ENCODE peak calls at places on chromosomes 3 and 15, in six cellular contexts. One of them, this sample, is unnamed.

GRCh38 chr3:11954312-11954934 is 49.8 kb upstream of the SYN2 start:
- DNase-seq in fibroblast of pulmonary artery: peak; percentile 4
- DNase-seq in GM06990: no peak
- DNase-seq in GM13977: no peak
- DNase-seq in astrocyte of the spinal cord: no peak
- DNase-seq in NB4: no peak
- DNase-seq in this sample: no peak

GRCh38 chr3:61358364-61358763 is 107.1 kb upstream of the FHIT start:
- DNase-seq in GM13977: peak; percentile 33
- DNase-seq in fibroblast of pulmonary artery: peak; percentile 54
- DNase-seq in NB4: no peak
- DNase-seq in astrocyte of the spinal cord: no peak
- DNase-seq in GM06990: peak; percentile 70
- DNase-seq in this sample: peak; percentile 56

GRCh38 chr3:17006143-17006839 is 121.5 kb downstream of the PLCL2 start:
- DNase-seq in fibroblast of pulmonary artery: peak; percentile 84
- DNase-seq in astrocyte of the spinal cord: no peak
- DNase-seq in GM06990: no peak
- DNase-seq in NB4: no peak
- DNase-seq in GM13977: no peak
- DNase-seq in this sample: no peak

GRCh38 chr3:112446343-112446742 is 52.9 kb downstream of the BTLA start:
- DNase-seq in GM13977: no peak
- DNase-seq in fibroblast of pulmonary artery: peak; percentile 81
- DNase-seq in GM06990: no peak
- DNase-seq in astrocyte of the spinal cord: peak; percentile 63
- DNase-seq in NB4: no peak
- DNase-seq in this sample: no peak

GRCh38 chr3:150564243-150564642 is 17.7 kb downstream of the EIF2A start:
- DNase-seq in GM06990: no peak
- DNase-seq in NB4: no peak
- DNase-seq in fibroblast of pulmonary artery: no peak
- DNase-seq in GM13977: no peak
- DNase-seq in astrocyte of the spinal cord: no peak
- DNase-seq in this sample: no peak

GRCh38 chr15:42576040-42576594 is 711 bp downstream of the STARD9 start:
- DNase-seq in fibroblast of pulmonary artery: no peak
- DNase-seq in astrocyte of the spinal cord: peak; percentile 7
- DNase-seq in GM06990: no peak
- DNase-seq in GM13977: peak; percentile 18
- DNase-seq in NB4: no peak
- DNase-seq in this sample: no peak

GRCh38 chr3:119664850-119665379 is 4.5 kb upstream of the POPDC2 start:
- DNase-seq in GM06990: no peak
- DNase-seq in fibroblast of pulmonary artery: peak; percentile 85
- DNase-seq in NB4: peak; percentile 28
- DNase-seq in GM13977: no peak
- DNase-seq in astrocyte of the spinal cord: no peak
- DNase-seq in this sample: no peak

GRCh38 chr3:88041005-88041404 is 17.8 kb downstream of the CGGBP1 start:
- DNase-seq in NB4: no peak
- DNase-seq in GM06990: no peak
- DNase-seq in fibroblast of pulmonary artery: no peak
- DNase-seq in astrocyte of the spinal cord: no peak
- DNase-seq in GM13977: no peak
- DNase-seq in this sample: no peak

GRCh38 chr3:17810759-17811158 is 68.3 kb upstream of the TBC1D5 start:
- DNase-seq in fibroblast of pulmonary artery: peak; percentile 42
- DNase-seq in astrocyte of the spinal cord: peak; percentile 40
- DNase-seq in NB4: no peak
- DNase-seq in GM06990: no peak
- DNase-seq in GM13977: no peak
- DNase-seq in this sample: no peak

GRCh38 chr15:98358971-98359370 is 289.4 kb upstream of the IGF1R start:
- DNase-seq in GM13977: no peak
- DNase-seq in fibroblast of pulmonary artery: no peak
- DNase-seq in GM06990: no peak
- DNase-seq in NB4: no peak
- DNase-seq in astrocyte of the spinal cord: no peak
- DNase-seq in this sample: no peak

GRCh38 chr3:119786409-119786808 is 4.5 kb downstream of the NR1I2 start:
- DNase-seq in astrocyte of the spinal cord: no peak
- DNase-seq in GM13977: no peak
- DNase-seq in NB4: no peak
- DNase-seq in GM06990: no peak
- DNase-seq in fibroblast of pulmonary artery: no peak
- DNase-seq in this sample: no peak

GRCh38 chr3:55527381-55527780 is 40.3 kb upstream of the WNT5A start:
- DNase-seq in NB4: no peak
- DNase-seq in fibroblast of pulmonary artery: no peak
- DNase-seq in GM13977: no peak
- DNase-seq in astrocyte of the spinal cord: no peak
- DNase-seq in GM06990: no peak
- DNase-seq in this sample: no peak

GRCh38 chr3:190586631-190587000 is 72.7 kb downstream of the IL1RAP start:
- DNase-seq in NB4: peak; percentile 82
- DNase-seq in GM13977: no peak
- DNase-seq in fibroblast of pulmonary artery: peak; percentile 62
- DNase-seq in GM06990: no peak
- DNase-seq in astrocyte of the spinal cord: peak; percentile 60
- DNase-seq in this sample: peak; percentile 22

GRCh38 chr3:17678116-17678741 is 64.2 kb downstream of the TBC1D5 start:
- DNase-seq in astrocyte of the spinal cord: peak; percentile 52
- DNase-seq in NB4: no peak
- DNase-seq in GM13977: no peak
- DNase-seq in GM06990: no peak
- DNase-seq in fibroblast of pulmonary artery: peak; percentile 48
- DNase-seq in this sample: no peak

GRCh38 chr15:28861031-28861534 is 12.6 kb upstream of the GOLGA6L7 start:
- DNase-seq in astrocyte of the spinal cord: no peak
- DNase-seq in GM13977: no peak
- DNase-seq in GM06990: no peak
- DNase-seq in fibroblast of pulmonary artery: peak; percentile 92
- DNase-seq in NB4: peak; percentile 68
- DNase-seq in this sample: no peak

GRCh38 chr3:44208568-44208967 is 33.1 kb upstream of the TOPAZ1 start:
- DNase-seq in fibroblast of pulmonary artery: no peak
- DNase-seq in GM06990: no peak
- DNase-seq in astrocyte of the spinal cord: peak; percentile 23
- DNase-seq in NB4: no peak
- DNase-seq in GM13977: no peak
- DNase-seq in this sample: no peak

GRCh38 chr15:68557469-68558317 is 21.1 kb upstream of the CORO2B start:
- DNase-seq in fibroblast of pulmonary artery: no peak
- DNase-seq in astrocyte of the spinal cord: no peak
- DNase-seq in NB4: no peak
- DNase-seq in GM06990: no peak
- DNase-seq in GM13977: no peak
- DNase-seq in this sample: no peak

GRCh38 chr3:166455724-166456123 is 618.5 kb upstream of the BCHE start:
- DNase-seq in fibroblast of pulmonary artery: no peak
- DNase-seq in NB4: no peak
- DNase-seq in GM13977: no peak
- DNase-seq in GM06990: no peak
- DNase-seq in astrocyte of the spinal cord: peak; percentile 12
- DNase-seq in this sample: no peak

GRCh38 chr3:85801955-85802354 is 843.2 kb downstream of the CADM2 start:
- DNase-seq in fibroblast of pulmonary artery: peak; percentile 3
- DNase-seq in GM13977: no peak
- DNase-seq in NB4: peak; percentile 10
- DNase-seq in astrocyte of the spinal cord: no peak
- DNase-seq in GM06990: no peak
- DNase-seq in this sample: no peak

GRCh38 chr3:112032377-112032776 is 2.2 kb upstream of the TMPRSS7 start:
- DNase-seq in GM06990: no peak
- DNase-seq in fibroblast of pulmonary artery: no peak
- DNase-seq in NB4: no peak
- DNase-seq in astrocyte of the spinal cord: no peak
- DNase-seq in GM13977: no peak
- DNase-seq in this sample: no peak

GRCh38 chr3:197031315-197032285 is 2.0 kb upstream of the MELTF start:
- DNase-seq in astrocyte of the spinal cord: peak; percentile 93
- DNase-seq in NB4: peak; percentile 97
- DNase-seq in fibroblast of pulmonary artery: peak; percentile 100
- DNase-seq in GM06990: peak; percentile 58
- DNase-seq in GM13977: peak; percentile 32
- DNase-seq in this sample: no peak

GRCh38 chr3:197030379-197031314 is 1.0 kb upstream of the MELTF start:
- DNase-seq in astrocyte of the spinal cord: no peak
- DNase-seq in GM06990: no peak
- DNase-seq in GM13977: peak; percentile 21
- DNase-seq in fibroblast of pulmonary artery: no peak
- DNase-seq in NB4: peak; percentile 43
- DNase-seq in this sample: no peak

GRCh38 chr3:197027896-197028710 is 1.5 kb downstream of the MELTF start:
- DNase-seq in fibroblast of pulmonary artery: no peak
- DNase-seq in GM06990: no peak
- DNase-seq in astrocyte of the spinal cord: no peak
- DNase-seq in NB4: peak; percentile 32
- DNase-seq in GM13977: no peak
- DNase-seq in this sample: peak; percentile 26

GRCh38 chr3:197028711-197029510 is 706 bp downstream of the MELTF start:
- DNase-seq in astrocyte of the spinal cord: no peak
- DNase-seq in NB4: no peak
- DNase-seq in GM06990: peak; percentile 74
- DNase-seq in fibroblast of pulmonary artery: no peak
- DNase-seq in GM13977: peak; percentile 75
- DNase-seq in this sample: peak; percentile 68

DNA sequence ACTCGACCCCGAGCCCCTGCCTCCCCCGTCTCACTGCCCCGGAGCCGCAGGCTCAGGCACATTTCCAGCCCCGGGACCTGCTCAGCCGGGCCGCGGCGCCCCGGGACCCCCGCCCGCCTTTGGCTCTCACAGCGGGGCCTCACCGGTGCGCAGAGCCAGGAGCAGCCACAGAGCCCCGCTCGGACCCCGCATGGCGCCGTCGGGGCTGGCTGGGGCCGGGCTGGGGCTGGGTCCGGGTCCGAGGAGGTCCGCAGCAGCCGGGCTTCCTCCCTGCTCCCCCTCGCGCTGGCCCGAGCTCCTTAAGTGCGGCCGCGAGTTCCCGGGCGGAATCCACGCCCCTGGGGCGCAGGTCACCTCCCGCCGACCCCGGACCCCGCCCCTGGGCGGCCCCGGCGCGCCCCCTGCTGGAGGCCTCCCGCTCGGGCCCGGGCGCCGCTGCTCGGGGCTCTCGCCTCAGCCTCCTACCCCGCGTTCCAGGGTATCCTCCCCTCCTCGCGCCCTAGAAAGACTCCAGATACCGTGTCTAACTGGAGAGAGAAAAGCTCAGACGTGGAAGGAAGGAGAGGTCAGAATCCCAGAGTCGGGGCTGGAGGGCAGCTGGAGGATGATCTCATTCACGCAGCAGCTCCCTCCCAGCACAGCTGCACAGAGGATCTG is at the start of gene MELTF:
- DNase-seq in astrocyte of the spinal cord: peak; percentile 27
- DNase-seq in NB4: peak; percentile 64
- DNase-seq in GM06990: peak; percentile 84
- DNase-seq in fibroblast of pulmonary artery: peak; percentile 74
- DNase-seq in GM13977: peak; percentile 98
- DNase-seq in this sample: peak; percentile 98
- TF ChIP-seq CTCF in astrocyte of the spinal cord: peak; percentile 52
- TF ChIP-seq CTCF in NB4: peak; percentile 24
- TF ChIP-seq CTCF in GM06990: peak; percentile 47
- TF ChIP-seq CTCF in fibroblast of pulmonary artery: peak; percentile 26
- TF ChIP-seq CTCF in GM13977: peak; percentile 83
- TF ChIP-seq CTCF in this sample: peak; percentile 73

GRCh38 chr15:84981711-84982300 is at the start of gene PDE8A:
- DNase-seq in GM13977: no peak
- DNase-seq in NB4: peak; percentile 69
- DNase-seq in fibroblast of pulmonary artery: peak; percentile 52
- DNase-seq in astrocyte of the spinal cord: no peak
- DNase-seq in GM06990: no peak
- DNase-seq in this sample: peak; percentile 61

GRCh38 chr15:84979651-84980050 is 2.0 kb upstream of the PDE8A start:
- DNase-seq in fibroblast of pulmonary artery: no peak
- DNase-seq in NB4: no peak
- DNase-seq in GM06990: no peak
- DNase-seq in astrocyte of the spinal cord: no peak
- DNase-seq in GM13977: no peak
- DNase-seq in this sample: no peak

GRCh38 chr15:84982301-84982920 is 755 bp downstream of the PDE8A start:
- DNase-seq in astrocyte of the spinal cord: no peak
- DNase-seq in GM06990: peak; percentile 62
- DNase-seq in NB4: peak; percentile 68
- DNase-seq in GM13977: peak; percentile 40
- DNase-seq in fibroblast of pulmonary artery: peak; percentile 36
- DNase-seq in this sample: no peak

GRCh38 chr15:84980196-84981053 is 1.2 kb upstream of the PDE8A start:
- DNase-seq in NB4: peak; percentile 87
- DNase-seq in fibroblast of pulmonary artery: peak; percentile 86
- DNase-seq in GM13977: peak; percentile 87
- DNase-seq in astrocyte of the spinal cord: peak; percentile 92
- DNase-seq in GM06990: peak; percentile 95
- DNase-seq in this sample: peak; percentile 85

GRCh38 chr15:84981054-84981710 is 474 bp upstream of the PDE8A start:
- DNase-seq in GM13977: peak; percentile 100
- DNase-seq in astrocyte of the spinal cord: peak; percentile 98
- DNase-seq in fibroblast of pulmonary artery: peak; percentile 98
- DNase-seq in NB4: peak; percentile 99
- DNase-seq in GM06990: peak; percentile 100
- DNase-seq in this sample: peak; percentile 99
- TF ChIP-seq CTCF in GM13977: no peak
- TF ChIP-seq CTCF in astrocyte of the spinal cord: no peak
- TF ChIP-seq CTCF in fibroblast of pulmonary artery: no peak
- TF ChIP-seq CTCF in NB4: no peak
- TF ChIP-seq CTCF in GM06990: no peak
- TF ChIP-seq CTCF in this sample: no peak

DNA sequence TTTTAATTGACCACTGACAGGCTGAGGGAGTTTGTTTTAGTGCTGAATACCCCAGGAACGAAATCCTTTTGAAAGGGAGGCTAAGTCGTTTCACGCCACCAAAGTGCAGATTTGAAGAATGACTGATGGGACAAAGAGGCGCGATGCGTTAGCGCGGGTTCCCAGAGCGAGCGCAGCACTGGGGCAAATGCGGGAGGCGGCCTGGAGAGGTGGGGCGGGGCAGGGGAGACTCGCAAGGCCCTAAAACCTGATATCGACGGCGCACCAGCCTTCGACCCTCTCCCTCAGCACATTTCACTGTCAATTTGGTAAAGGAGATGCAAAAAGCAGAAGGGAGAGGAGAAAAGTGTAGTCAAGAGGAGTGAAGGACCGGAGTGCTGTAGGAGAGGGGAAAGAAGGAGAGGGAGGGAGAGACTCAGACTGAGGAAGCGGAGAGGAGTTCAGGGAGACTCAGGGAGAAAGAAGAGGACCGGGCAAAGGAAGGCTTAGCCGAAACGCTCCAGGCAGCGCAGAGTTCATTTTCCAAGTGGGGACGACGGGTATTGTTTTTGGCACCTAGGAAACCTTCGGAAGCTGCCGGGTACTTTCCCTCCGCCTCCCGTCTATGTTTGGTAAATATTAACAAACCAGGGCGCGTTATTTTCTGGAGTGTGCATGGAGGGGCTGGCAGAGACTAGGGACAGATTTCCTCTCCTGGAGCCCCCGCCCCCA is 3.8 kb upstream of the FOXB1 start:
- DNase-seq in GM06990: no peak
- DNase-seq in fibroblast of pulmonary artery: no peak
- DNase-seq in NB4: no peak
- DNase-seq in GM13977: peak; percentile 17
- DNase-seq in astrocyte of the spinal cord: no peak
- DNase-seq in this sample: peak; percentile 8
- TF ChIP-seq CTCF in GM06990: no peak
- TF ChIP-seq CTCF in fibroblast of pulmonary artery: no peak
- TF ChIP-seq CTCF in NB4: no peak
- TF ChIP-seq CTCF in GM13977: no peak
- TF ChIP-seq CTCF in astrocyte of the spinal cord: no peak
- TF ChIP-seq CTCF in this sample: no peak

GRCh38 chr15:37135225-37135624 is 34.9 kb upstream of the MEIS2 start:
- DNase-seq in fibroblast of pulmonary artery: peak; percentile 20
- DNase-seq in GM13977: no peak
- DNase-seq in GM06990: no peak
- DNase-seq in astrocyte of the spinal cord: no peak
- DNase-seq in NB4: peak; percentile 28
- DNase-seq in this sample: no peak
- TF ChIP-seq CTCF in fibroblast of pulmonary artery: peak; percentile 40
- TF ChIP-seq CTCF in GM13977: peak; percentile 31
- TF ChIP-seq CTCF in GM06990: peak; percentile 45
- TF ChIP-seq CTCF in astrocyte of the spinal cord: peak; percentile 37
- TF ChIP-seq CTCF in NB4: peak; percentile 17
- TF ChIP-seq CTCF in this sample: peak; percentile 20